ENCODE peak calls at places on chromosomes 6 and 20, in four cellular contexts. E, R, Q and M are unnamed samples.

GRCh38 chr20:46894971-46895905 is 595 bp downstream of the EYA2 start:
- DNase-seq in R (peak), Q (peak), E (peak), M (peak)

GRCh38 chr6:2099870-2100269 is 145.5 kb downstream of the GMDS start:
- DNase-seq in E (no peak), R (no peak), Q (no peak), M (no peak)

GRCh38 chr6:379367-380181 is 12.0 kb upstream of the IRF4 start:
- DNase-seq in E (no peak), Q (peak), R (no peak), M (no peak)

GRCh38 chr6:79605968-79606764 is 25.0 kb upstream of the SH3BGRL2 start:
- DNase-seq in Q (peak), E (no peak), R (no peak), M (peak)

GRCh38 chr20:44582321-44583025 is at the start of gene PKIG:
- DNase-seq in R (peak), Q (no peak), E (no peak), M (no peak)

GRCh38 chr20:6007529-6008103 is 46.2 kb downstream of the LRRN4 start:
- DNase-seq in R (no peak), Q (no peak), E (no peak), M (no peak)

GRCh38 chr6:166360243-166361079 is 18.1 kb upstream of the SFT2D1 start:
- DNase-seq in Q (no peak), R (peak), E (no peak), M (peak)

GRCh38 chr6:87968435-87969278 is 79.0 kb upstream of the SPACA1 start:
- DNase-seq in R (no peak), E (peak), Q (peak), M (peak)

GRCh38 chr20:33830371-33830770 is 19.2 kb downstream of the CHMP4B start:
- DNase-seq in E (no peak), R (peak), Q (no peak), M (no peak)

GRCh38 chr20:48198951-48199431 is 413.7 kb upstream of the SULF2 start:
- DNase-seq in R (no peak), E (no peak), Q (no peak), M (no peak)

GRCh38 chr20:9241232-9241692 is 172.4 kb downstream of the PLCB4 start:
- DNase-seq in Q (no peak), R (peak), E (no peak), M (no peak)

GRCh38 chr6:14985366-14985765 is 260.5 kb upstream of the JARID2 start:
- DNase-seq in E (no peak), Q (no peak), R (no peak), M (no peak)

GRCh38 chr20:1467355-1468116 is 887 bp upstream of the NSFL1C start:
- DNase-seq in Q (peak), E (peak), R (no peak), M (peak)

GRCh38 chr6:30881987-30882763 is 2.1 kb upstream of the DDR1 start:
- DNase-seq in Q (peak), R (peak), E (no peak), M (peak)

GRCh38 chr20:19969106-19969505 is 48.1 kb upstream of the NAA20 start:
- DNase-seq in Q (no peak), R (no peak), E (no peak), M (no peak)

GRCh38 chr6:116278853-116279231 is 888 bp downstream of the TSPYL1 start:
- DNase-seq in Q (no peak), E (no peak), R (peak), M (no peak)

GRCh38 chr6:129419324-129419723 is 290.7 kb downstream of the ARHGAP18 start:
- DNase-seq in E (no peak), Q (no peak), R (no peak), M (no peak)

GRCh38 chr6:129416337-129416990 is 293.5 kb downstream of the ARHGAP18 start:
- DNase-seq in R (no peak), Q (no peak), E (no peak), M (no peak)

GRCh38 chr6:129417416-129418086 is 292.4 kb downstream of the ARHGAP18 start:
- DNase-seq in R (no peak), Q (no peak), E (no peak), M (no peak)
- H4K5ac ChIP-seq in R (no peak), Q (no peak), E (no peak), M (no peak)

GRCh38 chr20:49765413-49765736 is 47.3 kb upstream of the SLC9A8 start:
- DNase-seq in Q (no peak), E (no peak), R (no peak), M (no peak)
- H4K5ac ChIP-seq in Q (no peak), E (no peak), R (no peak), M (no peak)

GRCh38 chr6:71385111-71385822 is 96.7 kb downstream of the OGFRL1 start:
- DNase-seq in R (no peak), Q (no peak), E (no peak), M (no peak)
- H4K5ac ChIP-seq in R (no peak), Q (no peak), E (no peak), M (no peak)

GRCh38 chr20:57685134-57685851 is 24.5 kb downstream of the PMEPA1 start:
- DNase-seq in Q (no peak), E (no peak), R (no peak), M (no peak)
- H4K5ac ChIP-seq in Q (no peak), E (no peak), R (no peak), M (no peak)